ENCODE peak calls at places on chromosomes 3 and 15, in nine cellular contexts. One of them, this sample, is unnamed.

GRCh38 chr15:39579487-39580116 is 1.3 kb upstream of the THBS1 start:
- DNase-seq in H54: peak; percentile 70
- DNase-seq in putamen: no peak
- DNase-seq in anterior cingulate cortex: no peak
- DNase-seq in NCI-H460: peak; percentile 54
- DNase-seq in glutamatergic neuron: no peak
- DNase-seq in RKO: peak; percentile 53
- DNase-seq in GM13976: no peak
- DNase-seq in activated CD8-positive, alpha-beta memory T cell treated with anti-CD3 and anti-CD28 coated beads for 48 hours: no peak
- DNase-seq in this sample: no peak

GRCh38 chr3:153881201-153881600 is 240.0 kb upstream of the ARHGEF26 start:
- DNase-seq in H54: no peak
- DNase-seq in putamen: no peak
- DNase-seq in anterior cingulate cortex: no peak
- DNase-seq in NCI-H460: no peak
- DNase-seq in glutamatergic neuron: no peak
- DNase-seq in RKO: peak; percentile 58
- DNase-seq in GM13976: no peak
- DNase-seq in activated CD8-positive, alpha-beta memory T cell treated with anti-CD3 and anti-CD28 coated beads for 48 hours: no peak
- DNase-seq in this sample: no peak

GRCh38 chr15:67146214-67146613 is 80.8 kb downstream of the SMAD3 start:
- DNase-seq in H54: peak; percentile 32
- DNase-seq in putamen: no peak
- DNase-seq in anterior cingulate cortex: no peak
- DNase-seq in NCI-H460: no peak
- DNase-seq in glutamatergic neuron: peak; percentile 43
- DNase-seq in RKO: no peak
- DNase-seq in GM13976: no peak
- DNase-seq in activated CD8-positive, alpha-beta memory T cell treated with anti-CD3 and anti-CD28 coated beads for 48 hours: no peak
- DNase-seq in this sample: no peak

GRCh38 chr15:81027200-81027599 is 26.5 kb downstream of the TLNRD1 start:
- DNase-seq in H54: no peak
- DNase-seq in putamen: no peak
- DNase-seq in anterior cingulate cortex: no peak
- DNase-seq in NCI-H460: no peak
- DNase-seq in glutamatergic neuron: no peak
- DNase-seq in RKO: no peak
- DNase-seq in GM13976: no peak
- DNase-seq in activated CD8-positive, alpha-beta memory T cell treated with anti-CD3 and anti-CD28 coated beads for 48 hours: no peak
- DNase-seq in this sample: no peak

GRCh38 chr3:32423956-32424558 is 32.4 kb downstream of the CMTM7 start:
- DNase-seq in H54: no peak
- DNase-seq in putamen: no peak
- DNase-seq in anterior cingulate cortex: no peak
- DNase-seq in NCI-H460: no peak
- DNase-seq in glutamatergic neuron: no peak
- DNase-seq in RKO: no peak
- DNase-seq in GM13976: no peak
- DNase-seq in activated CD8-positive, alpha-beta memory T cell treated with anti-CD3 and anti-CD28 coated beads for 48 hours: no peak
- DNase-seq in this sample: no peak

GRCh38 chr3:136266468-136266867 is 16.3 kb downstream of the PCCB start:
- DNase-seq in H54: peak; percentile 32
- DNase-seq in putamen: no peak
- DNase-seq in anterior cingulate cortex: no peak
- DNase-seq in NCI-H460: peak; percentile 53
- DNase-seq in glutamatergic neuron: no peak
- DNase-seq in RKO: peak; percentile 73
- DNase-seq in GM13976: peak; percentile 43
- DNase-seq in activated CD8-positive, alpha-beta memory T cell treated with anti-CD3 and anti-CD28 coated beads for 48 hours: no peak
- DNase-seq in this sample: no peak

GRCh38 chr15:77591960-77592613 is 40.6 kb downstream of the LINGO1 start:
- DNase-seq in H54: no peak
- DNase-seq in putamen: no peak
- DNase-seq in anterior cingulate cortex: no peak
- DNase-seq in NCI-H460: no peak
- DNase-seq in glutamatergic neuron: no peak
- DNase-seq in RKO: no peak
- DNase-seq in GM13976: no peak
- DNase-seq in activated CD8-positive, alpha-beta memory T cell treated with anti-CD3 and anti-CD28 coated beads for 48 hours: no peak
- DNase-seq in this sample: no peak

GRCh38 chr15:66657062-66658020 is 44.7 kb upstream of the SMAD6 start:
- DNase-seq in H54: no peak
- DNase-seq in putamen: no peak
- DNase-seq in anterior cingulate cortex: no peak
- DNase-seq in NCI-H460: no peak
- DNase-seq in glutamatergic neuron: no peak
- DNase-seq in RKO: no peak
- DNase-seq in GM13976: no peak
- DNase-seq in activated CD8-positive, alpha-beta memory T cell treated with anti-CD3 and anti-CD28 coated beads for 48 hours: no peak
- DNase-seq in this sample: no peak

GRCh38 chr3:127336086-127336485 is 48.2 kb upstream of the PRR20G start:
- DNase-seq in H54: no peak
- DNase-seq in putamen: no peak
- DNase-seq in anterior cingulate cortex: no peak
- DNase-seq in NCI-H460: no peak
- DNase-seq in glutamatergic neuron: no peak
- DNase-seq in RKO: no peak
- DNase-seq in GM13976: no peak
- DNase-seq in activated CD8-positive, alpha-beta memory T cell treated with anti-CD3 and anti-CD28 coated beads for 48 hours: no peak
- DNase-seq in this sample: no peak

GRCh38 chr3:9676780-9677179 is 26.9 kb upstream of the CPNE9 start:
- DNase-seq in H54: no peak
- DNase-seq in putamen: no peak
- DNase-seq in anterior cingulate cortex: no peak
- DNase-seq in NCI-H460: no peak
- DNase-seq in glutamatergic neuron: no peak
- DNase-seq in RKO: no peak
- DNase-seq in GM13976: no peak
- DNase-seq in activated CD8-positive, alpha-beta memory T cell treated with anti-CD3 and anti-CD28 coated beads for 48 hours: no peak
- DNase-seq in this sample: no peak

GRCh38 chr3:18076301-18076700 is 333.9 kb upstream of the TBC1D5 start:
- DNase-seq in H54: no peak
- DNase-seq in putamen: no peak
- DNase-seq in anterior cingulate cortex: no peak
- DNase-seq in NCI-H460: no peak
- DNase-seq in glutamatergic neuron: no peak
- DNase-seq in RKO: no peak
- DNase-seq in GM13976: no peak
- DNase-seq in activated CD8-positive, alpha-beta memory T cell treated with anti-CD3 and anti-CD28 coated beads for 48 hours: no peak
- DNase-seq in this sample: no peak

GRCh38 chr3:113844622-113845222 is 6.1 kb downstream of the GRAMD1C start:
- DNase-seq in H54: peak; percentile 31
- DNase-seq in putamen: no peak
- DNase-seq in anterior cingulate cortex: no peak
- DNase-seq in NCI-H460: peak; percentile 37
- DNase-seq in glutamatergic neuron: no peak
- DNase-seq in RKO: peak; percentile 54
- DNase-seq in GM13976: peak; percentile 47
- DNase-seq in activated CD8-positive, alpha-beta memory T cell treated with anti-CD3 and anti-CD28 coated beads for 48 hours: no peak
- DNase-seq in this sample: peak; percentile 64

GRCh38 chr15:56805466-56806146 is 72.3 kb upstream of the ZNF280D start:
- DNase-seq in H54: peak; percentile 28
- DNase-seq in putamen: peak; percentile 36
- DNase-seq in anterior cingulate cortex: no peak
- DNase-seq in NCI-H460: peak; percentile 75
- DNase-seq in glutamatergic neuron: no peak
- DNase-seq in RKO: peak; percentile 94
- DNase-seq in GM13976: no peak
- DNase-seq in activated CD8-positive, alpha-beta memory T cell treated with anti-CD3 and anti-CD28 coated beads for 48 hours: no peak
- DNase-seq in this sample: no peak

GRCh38 chr3:55984631-55985030 is 483.6 kb downstream of the ERC2 start:
- DNase-seq in H54: no peak
- DNase-seq in putamen: no peak
- DNase-seq in anterior cingulate cortex: no peak
- DNase-seq in NCI-H460: no peak
- DNase-seq in glutamatergic neuron: no peak
- DNase-seq in RKO: no peak
- DNase-seq in GM13976: no peak
- DNase-seq in activated CD8-positive, alpha-beta memory T cell treated with anti-CD3 and anti-CD28 coated beads for 48 hours: no peak
- DNase-seq in this sample: no peak

GRCh38 chr15:31280037-31280830 is 46.4 kb upstream of the KLF13 start:
- DNase-seq in H54: no peak
- DNase-seq in putamen: peak; percentile 98
- DNase-seq in anterior cingulate cortex: peak; percentile 52
- DNase-seq in NCI-H460: no peak
- DNase-seq in glutamatergic neuron: peak; percentile 3
- DNase-seq in RKO: no peak
- DNase-seq in GM13976: no peak
- DNase-seq in activated CD8-positive, alpha-beta memory T cell treated with anti-CD3 and anti-CD28 coated beads for 48 hours: no peak
- DNase-seq in this sample: peak; percentile 65

GRCh38 chr3:172176385-172176784 is 137.0 kb downstream of the FNDC3B start:
- DNase-seq in H54: no peak
- DNase-seq in putamen: no peak
- DNase-seq in anterior cingulate cortex: no peak
- DNase-seq in NCI-H460: no peak
- DNase-seq in glutamatergic neuron: no peak
- DNase-seq in RKO: no peak
- DNase-seq in GM13976: no peak
- DNase-seq in activated CD8-positive, alpha-beta memory T cell treated with anti-CD3 and anti-CD28 coated beads for 48 hours: no peak
- DNase-seq in this sample: no peak

GRCh38 chr3:44077267-44077666 is 164.4 kb upstream of the TOPAZ1 start:
- DNase-seq in H54: no peak
- DNase-seq in putamen: no peak
- DNase-seq in anterior cingulate cortex: no peak
- DNase-seq in NCI-H460: no peak
- DNase-seq in glutamatergic neuron: no peak
- DNase-seq in RKO: no peak
- DNase-seq in GM13976: no peak
- DNase-seq in activated CD8-positive, alpha-beta memory T cell treated with anti-CD3 and anti-CD28 coated beads for 48 hours: no peak
- DNase-seq in this sample: no peak

GRCh38 chr15:33586791-33587697 is 276.3 kb downstream of the RYR3 start:
- DNase-seq in H54: no peak
- DNase-seq in putamen: no peak
- DNase-seq in anterior cingulate cortex: no peak
- DNase-seq in NCI-H460: no peak
- DNase-seq in glutamatergic neuron: peak; percentile 65
- DNase-seq in RKO: no peak
- DNase-seq in GM13976: no peak
- DNase-seq in activated CD8-positive, alpha-beta memory T cell treated with anti-CD3 and anti-CD28 coated beads for 48 hours: no peak
- DNase-seq in this sample: no peak

GRCh38 chr3:154642066-154642619 is 212.2 kb upstream of the GPR149 start:
- DNase-seq in H54: no peak
- DNase-seq in putamen: no peak
- DNase-seq in anterior cingulate cortex: no peak
- DNase-seq in NCI-H460: no peak
- DNase-seq in glutamatergic neuron: no peak
- DNase-seq in RKO: no peak
- DNase-seq in GM13976: no peak
- DNase-seq in activated CD8-positive, alpha-beta memory T cell treated with anti-CD3 and anti-CD28 coated beads for 48 hours: no peak
- DNase-seq in this sample: no peak

GRCh38 chr3:15044311-15044710 is 20.8 kb downstream of the MRPS25 start:
- DNase-seq in H54: no peak
- DNase-seq in putamen: no peak
- DNase-seq in anterior cingulate cortex: no peak
- DNase-seq in NCI-H460: no peak
- DNase-seq in glutamatergic neuron: no peak
- DNase-seq in RKO: no peak
- DNase-seq in GM13976: no peak
- DNase-seq in activated CD8-positive, alpha-beta memory T cell treated with anti-CD3 and anti-CD28 coated beads for 48 hours: no peak
- DNase-seq in this sample: no peak

GRCh38 chr3:111715911-111716523 is 120.9 kb upstream of the ZBED2 start:
- DNase-seq in H54: no peak
- DNase-seq in putamen: no peak
- DNase-seq in anterior cingulate cortex: no peak
- DNase-seq in NCI-H460: peak; percentile 49
- DNase-seq in glutamatergic neuron: peak; percentile 74
- DNase-seq in RKO: peak; percentile 65
- DNase-seq in GM13976: peak; percentile 25
- DNase-seq in activated CD8-positive, alpha-beta memory T cell treated with anti-CD3 and anti-CD28 coated beads for 48 hours: no peak
- DNase-seq in this sample: no peak

GRCh38 chr3:39262842-39263241 is 17.0 kb downstream of the CX3CR1 start:
- DNase-seq in H54: no peak
- DNase-seq in putamen: peak; percentile 64
- DNase-seq in anterior cingulate cortex: no peak
- DNase-seq in NCI-H460: no peak
- DNase-seq in glutamatergic neuron: no peak
- DNase-seq in RKO: no peak
- DNase-seq in GM13976: no peak
- DNase-seq in activated CD8-positive, alpha-beta memory T cell treated with anti-CD3 and anti-CD28 coated beads for 48 hours: no peak
- DNase-seq in this sample: no peak

GRCh38 chr15:70451861-70452653 is 311.3 kb downstream of the UACA start:
- DNase-seq in H54: no peak
- DNase-seq in putamen: no peak
- DNase-seq in anterior cingulate cortex: no peak
- DNase-seq in NCI-H460: no peak
- DNase-seq in glutamatergic neuron: peak; percentile 56
- DNase-seq in RKO: no peak
- DNase-seq in GM13976: no peak
- DNase-seq in activated CD8-positive, alpha-beta memory T cell treated with anti-CD3 and anti-CD28 coated beads for 48 hours: no peak
- DNase-seq in this sample: no peak

GRCh38 chr15:73200339-73200738 is 148.1 kb downstream of the NEO1 start:
- DNase-seq in H54: no peak
- DNase-seq in putamen: no peak
- DNase-seq in anterior cingulate cortex: no peak
- DNase-seq in NCI-H460: no peak
- DNase-seq in glutamatergic neuron: no peak
- DNase-seq in RKO: no peak
- DNase-seq in GM13976: no peak
- DNase-seq in activated CD8-positive, alpha-beta memory T cell treated with anti-CD3 and anti-CD28 coated beads for 48 hours: no peak
- DNase-seq in this sample: no peak

GRCh38 chr3:12752803-12753202 is 6.3 kb downstream of the TMEM40 start:
- DNase-seq in H54: no peak
- DNase-seq in putamen: no peak
- DNase-seq in anterior cingulate cortex: no peak
- DNase-seq in NCI-H460: no peak
- DNase-seq in glutamatergic neuron: no peak
- DNase-seq in RKO: peak; percentile 20
- DNase-seq in GM13976: peak; percentile 58
- DNase-seq in activated CD8-positive, alpha-beta memory T cell treated with anti-CD3 and anti-CD28 coated beads for 48 hours: no peak
- DNase-seq in this sample: no peak

GRCh38 chr3:139797724-139798343 is 120.1 kb upstream of the NMNAT3 start:
- DNase-seq in H54: no peak
- DNase-seq in putamen: no peak
- DNase-seq in anterior cingulate cortex: no peak
- DNase-seq in NCI-H460: peak; percentile 23
- DNase-seq in glutamatergic neuron: no peak
- DNase-seq in RKO: peak; percentile 39
- DNase-seq in GM13976: no peak
- DNase-seq in activated CD8-positive, alpha-beta memory T cell treated with anti-CD3 and anti-CD28 coated beads for 48 hours: no peak
- DNase-seq in this sample: no peak

GRCh38 chr15:84929795-84930371 is 45.4 kb downstream of the SLC28A1 start:
- DNase-seq in H54: peak; percentile 35
- DNase-seq in putamen: no peak
- DNase-seq in anterior cingulate cortex: no peak
- DNase-seq in NCI-H460: no peak
- DNase-seq in glutamatergic neuron: no peak
- DNase-seq in RKO: peak; percentile 24
- DNase-seq in GM13976: no peak
- DNase-seq in activated CD8-positive, alpha-beta memory T cell treated with anti-CD3 and anti-CD28 coated beads for 48 hours: no peak
- DNase-seq in this sample: no peak

GRCh38 chr15:100009372-100009771 is 276.1 kb upstream of the LYSMD4 start:
- DNase-seq in H54: no peak
- DNase-seq in putamen: no peak
- DNase-seq in anterior cingulate cortex: no peak
- DNase-seq in NCI-H460: no peak
- DNase-seq in glutamatergic neuron: no peak
- DNase-seq in RKO: no peak
- DNase-seq in GM13976: no peak
- DNase-seq in activated CD8-positive, alpha-beta memory T cell treated with anti-CD3 and anti-CD28 coated beads for 48 hours: no peak
- DNase-seq in this sample: no peak

This sample was measured in NCI-H446.